ENCODE peak calls at places on chromosomes 6 and 20, in eight cellular contexts. A is GM23338, W is fibroblast of the aortic adventitia, B is T-helper 9 cell, O is adrenal gland, S is endothelial cell of umbilical vein, L is HepG2, G is fibroblast of the conjunctiva. U is an unnamed sample.

GRCh38 chr20:17543531-17543961 is 12.4 kb upstream of the BFSP1 start:
- DNase-seq in A (no peak), W (peak; percentile 78), B (no peak), O (no peak), S (no peak), L (no peak), G (peak; percentile 67), U (peak; percentile 65)

GRCh38 chr6:20861479-20861878 is 327.2 kb downstream of the CDKAL1 start:
- DNase-seq in A (no peak), W (no peak), B (no peak), O (no peak), S (no peak), L (no peak), G (no peak), U (no peak)

GRCh38 chr6:8026800-8027199 is 37.4 kb downstream of the BLOC1S5 start:
- DNase-seq in A (no peak), W (no peak), B (no peak), O (no peak), S (no peak), L (no peak), G (no peak), U (no peak)

GRCh38 chr6:73694711-73695411 is 1.1 kb upstream of the CD109 start:
- DNase-seq in A (no peak), W (peak; percentile 72), B (no peak), O (peak; percentile 12), S (peak; percentile 83), L (no peak), G (peak; percentile 50), U (peak; percentile 68)

GRCh38 chr20:63054695-63055240 is 48.0 kb upstream of the BHLHE23 start:
- DNase-seq in A (no peak), W (no peak), B (no peak), O (peak; percentile 3), S (no peak), L (no peak), G (no peak), U (no peak)

GRCh38 chr6:163813979-163814493 is 399.5 kb downstream of the QKI start:
- DNase-seq in A (no peak), W (no peak), B (no peak), O (no peak), S (no peak), L (no peak), G (no peak), U (no peak)

GRCh38 chr6:143962644-143962929 is 45.5 kb downstream of the PLAGL1 start:
- DNase-seq in A (peak; percentile 86), W (peak; percentile 66), B (no peak), O (no peak), S (peak; percentile 49), L (no peak), G (peak; percentile 59), U (peak; percentile 63)

GRCh38 chr6:26272171-26272631 is 92.8 kb upstream of the BTN3A2 start:
- DNase-seq in A (peak; percentile 77), W (no peak), B (peak; percentile 38), O (peak; percentile 59), S (no peak), L (no peak), G (no peak), U (no peak)

GRCh38 chr6:159800141-159800865 is at the start of gene PNLDC1:
- DNase-seq in A (peak; percentile 25), W (no peak), B (no peak), O (no peak), S (no peak), L (no peak), G (no peak), U (no peak)

GRCh38 chr6:30615958-30616810 is 859 bp downstream of the PPP1R10 start:
- DNase-seq in A (peak; percentile 63), W (peak; percentile 45), B (no peak), O (no peak), S (peak; percentile 43), L (peak; percentile 61), G (peak; percentile 14), U (no peak)

GRCh38 chr20:36062799-36063198 is 91.7 kb upstream of the EPB41L1 start:
- DNase-seq in A (no peak), W (no peak), B (no peak), O (no peak), S (no peak), L (no peak), G (no peak), U (no peak)

GRCh38 chr6:13267142-13267621 is 61.2 kb downstream of the TBC1D7 start:
- DNase-seq in A (no peak), W (peak; percentile 22), B (no peak), O (no peak), S (no peak), L (no peak), G (no peak), U (no peak)

GRCh38 chr20:49684335-49684997 is 29.2 kb downstream of the B4GALT5 start:
- DNase-seq in A (no peak), W (no peak), B (no peak), O (no peak), S (no peak), L (no peak), G (no peak), U (no peak)

GRCh38 chr6:107304421-107305025 is 154.8 kb downstream of the PDSS2 start:
- DNase-seq in A (no peak), W (no peak), B (no peak), O (no peak), S (no peak), L (no peak), G (no peak), U (no peak)

GRCh38 chr20:43983359-43983758 is 68.7 kb downstream of the TOX2 start:
- DNase-seq in A (peak; percentile 62), W (no peak), B (peak; percentile 25), O (no peak), S (no peak), L (no peak), G (no peak), U (no peak)

U was measured in stromal cell of bone marrow.